ENCODE peak calls at places on chromosome 7, in five cellular contexts. U is heart left ventricle, O is PC-3, G is astrocyte of the spinal cord, X is HFF-Myc. V is an unnamed sample.

GRCh38 chr7:105782391-105783063 is 93.9 kb downstream of the ATXN7L1 start:
- DNase-seq in X (peak), O (peak), U (no peak), G (peak), V (no peak)

GRCh38 chr7:94190599-94191061 is 186.5 kb upstream of the BET1 start:
- DNase-seq in O (peak), X (peak), G (peak), U (no peak), V (no peak)

GRCh38 chr7:101140339-101140699 is 13.4 kb downstream of the SERPINE1 start:
- DNase-seq in X (no peak), G (peak), O (peak), U (no peak), V (no peak)

GRCh38 chr7:55552320-55553086 is 19.8 kb downstream of the VOPP1 start:
- DNase-seq in O (peak), G (peak), X (no peak), U (peak), V (no peak)

GRCh38 chr7:22576941-22577927 is 77.2 kb upstream of the STEAP1B start:
- DNase-seq in U (no peak), G (peak), O (peak), X (peak), V (no peak)

GRCh38 chr7:85464042-85464651 is 277.3 kb upstream of the SEMA3D start:
- DNase-seq in G (peak), X (no peak), U (no peak), O (peak), V (no peak)

GRCh38 chr7:147759327-147759943 is 831.1 kb upstream of the C7orf33 start:
- DNase-seq in O (no peak), G (no peak), X (no peak), U (no peak), V (no peak)

GRCh38 chr7:120996333-120996982 is 7.9 kb downstream of the CPED1 start:
- DNase-seq in U (peak), G (peak), O (peak), X (peak), V (no peak)

GRCh38 chr7:100875356-100875751 is 451 bp downstream of the SRRT start:
- DNase-seq in U (no peak), X (no peak), O (peak), G (no peak), V (peak)

GRCh38 chr7:102439963-102440795 is 6.8 kb downstream of the ORAI2 start:
- DNase-seq in X (peak), O (peak), U (peak), G (peak), V (no peak)

GRCh38 chr7:72445075-72445474 is 32.9 kb upstream of the CALN1 start:
- DNase-seq in U (no peak), G (no peak), X (no peak), O (no peak), V (no peak)

GRCh38 chr7:143882020-143882610 is 19.9 kb downstream of the TCAF1 start:
- DNase-seq in G (peak), U (peak), X (no peak), O (no peak), V (peak)

GRCh38 chr7:22356855-22357310 is at the start of gene RAPGEF5:
- DNase-seq in U (no peak), X (no peak), G (no peak), O (peak), V (peak)

GRCh38 chr7:53602817-53603418 is 567.5 kb downstream of the POM121L12 start:
- DNase-seq in X (no peak), O (peak), U (no peak), G (no peak), V (no peak)

DNA sequence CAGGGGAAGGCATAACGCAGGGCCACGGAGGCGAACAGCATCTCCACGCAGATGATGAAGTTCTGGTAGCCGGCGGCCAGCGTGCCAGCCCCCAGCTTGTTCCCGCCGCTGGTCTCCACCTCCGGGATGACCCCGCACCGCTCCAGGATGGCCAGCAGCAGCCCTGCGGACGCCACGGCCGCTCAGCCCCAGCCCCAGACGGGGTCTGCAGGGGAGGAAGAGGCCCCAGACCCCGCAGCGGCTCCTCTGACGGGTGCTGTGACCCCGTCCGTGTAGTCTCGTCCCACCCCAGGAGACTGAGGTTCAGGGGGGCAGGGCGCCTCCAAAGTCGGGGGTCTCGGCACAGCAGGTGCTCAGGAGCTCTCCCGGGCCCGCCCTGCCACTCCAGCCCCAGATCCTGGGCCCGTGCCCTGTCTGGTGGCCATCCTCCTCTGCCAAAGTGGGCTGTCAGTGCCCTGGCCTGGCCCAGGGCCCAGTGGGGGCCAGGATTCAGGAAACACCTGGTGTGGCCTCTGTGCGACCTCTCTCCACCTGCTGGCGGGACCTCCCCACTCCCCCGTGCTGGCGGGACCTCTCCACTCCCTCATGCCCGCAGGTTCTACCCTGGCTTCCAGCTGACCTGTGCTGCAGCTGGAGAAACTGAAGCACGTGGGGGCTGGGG is 8.1 kb downstream of the TMEM184A start:
- DNase-seq in X (no peak), O (no peak), U (no peak), G (no peak), V (no peak)
- TF ChIP-seq CTCF in X (no peak), O (no peak), U (no peak), G (no peak), V (no peak)

DNA sequence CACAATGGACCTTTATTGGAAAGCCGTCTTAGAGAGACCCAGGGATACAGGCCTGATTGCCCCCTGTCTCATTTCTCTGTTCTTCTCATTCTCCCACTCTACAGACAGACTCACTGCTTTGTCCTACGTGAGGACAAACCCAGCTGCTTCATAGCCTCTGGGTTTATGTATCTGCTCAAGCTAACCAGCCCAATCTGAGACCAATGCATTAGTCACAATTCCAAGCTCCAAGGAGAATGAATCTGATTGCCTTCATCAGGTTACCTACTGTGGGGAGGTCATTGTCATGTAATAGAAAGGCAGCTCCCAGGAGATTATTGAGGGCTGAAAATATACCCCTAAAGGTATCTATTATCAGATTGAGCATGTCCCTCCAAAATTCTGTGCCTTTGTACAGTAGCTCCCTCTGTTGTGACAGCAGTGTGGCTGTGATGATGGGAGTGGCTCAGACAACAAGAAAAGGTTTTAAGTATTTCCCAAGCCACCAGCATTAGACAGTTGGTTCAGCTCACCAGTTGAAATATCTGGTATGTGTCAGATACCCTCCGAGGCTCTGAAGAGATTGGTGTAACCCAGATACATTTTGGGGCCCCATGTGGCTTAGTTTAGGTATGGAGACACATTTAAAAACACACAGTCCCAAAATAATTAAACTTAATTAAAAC is 123.1 kb upstream of the EEPD1 start:
- DNase-seq in O (peak), U (no peak), G (no peak), X (no peak), V (no peak)
- TF ChIP-seq CTCF in O (no peak), U (no peak), G (no peak), X (no peak), V (no peak)

GRCh38 chr7:116653204-116653603 is 18.8 kb upstream of the MET start:
- DNase-seq in O (peak), U (peak), X (peak), G (peak), V (no peak)

GRCh38 chr7:116647861-116648260 is 24.1 kb upstream of the MET start:
- DNase-seq in X (no peak), O (no peak), G (no peak), U (no peak), V (no peak)

GRCh38 chr7:116650436-116650835 is 21.6 kb upstream of the MET start:
- DNase-seq in U (no peak), G (no peak), O (no peak), X (no peak), V (no peak)

GRCh38 chr7:116652793-116653192 is 19.2 kb upstream of the MET start:
- DNase-seq in O (peak), U (no peak), G (no peak), X (no peak), V (no peak)

GRCh38 chr7:116653646-116654045 is 18.4 kb upstream of the MET start:
- DNase-seq in U (no peak), O (no peak), X (no peak), G (no peak), V (no peak)
- TF ChIP-seq CTCF in U (no peak), O (no peak), X (no peak), G (no peak), V (no peak)

GRCh38 chr7:141001122-141001521 is 13.6 kb downstream of the MRPS33 start:
- DNase-seq in O (no peak), G (no peak), U (no peak), X (no peak), V (no peak)
- TF ChIP-seq CTCF in O (no peak), G (no peak), U (no peak), X (no peak), V (no peak)

DNA sequence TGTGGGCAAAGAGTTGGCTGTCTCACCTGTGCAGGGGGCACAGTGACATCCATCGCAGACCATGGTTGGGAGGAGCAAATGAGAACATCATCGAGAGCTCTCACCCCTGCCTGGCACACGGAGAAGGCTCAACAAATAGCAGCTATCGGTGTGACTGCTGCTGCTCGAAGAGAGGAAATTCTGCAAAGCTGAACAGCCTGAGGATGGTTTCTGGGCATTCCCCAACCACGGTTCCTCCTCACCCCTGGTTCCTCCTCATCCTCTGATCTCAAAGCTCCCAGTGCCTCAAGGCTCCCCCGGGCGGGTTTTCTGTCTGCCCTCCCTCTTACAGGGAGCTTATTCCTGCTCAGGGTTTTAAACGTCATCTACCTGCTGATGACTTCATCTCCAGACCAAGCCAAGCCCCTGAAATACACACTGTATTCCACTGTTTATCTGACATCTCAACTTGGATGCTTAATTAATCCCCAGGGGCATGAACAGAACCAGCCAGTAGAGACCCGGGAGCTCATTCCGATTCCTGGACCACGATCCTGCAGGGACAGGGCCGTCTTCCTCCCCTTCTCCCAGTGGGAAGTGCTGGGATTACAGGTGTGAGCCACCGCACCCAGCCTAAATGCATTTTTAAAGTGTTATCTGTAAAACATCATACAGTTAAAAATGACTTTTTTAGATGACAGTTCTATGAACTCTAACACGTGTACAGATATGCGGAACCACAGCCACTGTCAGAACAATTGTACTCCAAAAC is 19.5 kb upstream of the NOM1 start:
- DNase-seq in O (no peak), G (no peak), X (no peak), U (no peak), V (no peak)
- TF ChIP-seq CTCF in O (no peak), G (no peak), X (no peak), U (no peak), V (no peak)

GRCh38 chr7:4100148-4100547 is 581.9 kb upstream of the FOXK1 start:
- DNase-seq in O (no peak), U (no peak), G (no peak), X (no peak), V (no peak)

GRCh38 chr7:4102231-4102841 is 579.8 kb upstream of the FOXK1 start:
- DNase-seq in U (no peak), O (no peak), G (peak), X (no peak), V (no peak)

GRCh38 chr7:4099651-4100050 is 582.4 kb upstream of the FOXK1 start:
- DNase-seq in U (no peak), O (no peak), X (no peak), G (no peak), V (no peak)

GRCh38 chr7:4100691-4101090 is 581.4 kb upstream of the FOXK1 start:
- DNase-seq in U (no peak), O (no peak), G (no peak), X (no peak), V (no peak)

DNA sequence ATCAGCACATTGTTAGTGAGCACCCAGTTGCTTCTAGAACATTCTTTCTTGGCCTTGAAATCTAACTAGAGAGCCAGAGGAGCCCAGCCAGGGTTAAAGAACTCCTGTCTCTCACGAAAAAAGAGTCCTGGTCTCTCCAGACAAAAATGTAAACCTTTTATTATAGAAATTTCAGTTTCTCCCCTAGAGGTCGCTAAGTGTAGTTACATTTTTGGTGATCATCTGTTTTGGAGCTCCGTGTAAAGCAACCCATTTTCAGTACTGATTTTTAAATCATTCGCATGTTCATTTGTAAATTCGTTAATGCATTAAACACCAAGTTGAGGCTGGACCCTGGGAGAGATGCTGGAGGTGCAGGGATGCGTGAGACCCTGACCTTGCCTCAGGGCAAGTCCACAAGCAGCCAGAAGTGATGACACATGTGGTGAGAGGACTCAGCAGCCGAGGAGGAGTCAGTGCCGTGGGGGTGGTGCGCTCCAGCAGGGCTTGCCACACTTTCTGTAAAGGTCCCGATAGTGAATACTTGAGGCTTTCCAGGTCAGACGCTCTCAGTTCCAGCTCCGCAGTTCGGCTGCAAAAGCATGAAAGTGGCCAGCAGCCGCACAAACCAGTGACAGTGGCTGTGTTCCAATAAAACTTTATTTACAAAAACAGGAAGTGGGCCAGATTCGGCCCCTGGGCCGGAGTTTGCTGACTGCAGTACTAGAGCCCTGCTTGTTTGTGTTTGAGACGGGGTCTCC is 578.6 kb upstream of the FOXK1 start:
- DNase-seq in X (no peak), O (peak), G (peak), U (no peak), V (no peak)
- TF ChIP-seq CTCF in X (no peak), O (peak), G (peak), U (no peak), V (peak)

V was measured in glutamatergic neuron.